ENCODE peak calls at places on chromosomes 13 and 19, in eight cellular contexts. One of them, this sample, is unnamed.

GRCh38 chr13:109684836-109685602 is 101.4 kb downstream of the IRS2 start:
- DNase-seq in kidney tubule cell: peak
- DNase-seq in AG09309: no peak
- DNase-seq in sciatic nerve: no peak
- DNase-seq in ELF-1: no peak
- DNase-seq in stimulated activated naive CD8-positive, alpha-beta T cell treated with anti-CD3 and anti-CD28 coated beads, Interleukin-15, Interleukin-2, amounts not matched to agents 100 U/mL and 50 U/mL, for 24 hours: no peak
- DNase-seq in central memory CD4-positive, alpha-beta T cell: no peak
- DNase-seq in CD8-positive, alpha-beta T cell: no peak
- DNase-seq in this sample: no peak

GRCh38 chr13:75715598-75716523 is 79.7 kb downstream of the LMO7 start:
- DNase-seq in stimulated activated naive CD8-positive, alpha-beta T cell treated with anti-CD3 and anti-CD28 coated beads, Interleukin-15, Interleukin-2, amounts not matched to agents 100 U/mL and 50 U/mL, for 24 hours: no peak
- DNase-seq in AG09309: no peak
- DNase-seq in kidney tubule cell: peak
- DNase-seq in sciatic nerve: no peak
- DNase-seq in ELF-1: no peak
- DNase-seq in CD8-positive, alpha-beta T cell: no peak
- DNase-seq in central memory CD4-positive, alpha-beta T cell: no peak
- DNase-seq in this sample: no peak

GRCh38 chr19:12936582-12936981 is 1.8 kb upstream of the CALR start:
- DNase-seq in CD8-positive, alpha-beta T cell: no peak
- DNase-seq in sciatic nerve: no peak
- DNase-seq in central memory CD4-positive, alpha-beta T cell: no peak
- DNase-seq in ELF-1: no peak
- DNase-seq in kidney tubule cell: no peak
- DNase-seq in AG09309: no peak
- DNase-seq in stimulated activated naive CD8-positive, alpha-beta T cell treated with anti-CD3 and anti-CD28 coated beads, Interleukin-15, Interleukin-2, amounts not matched to agents 100 U/mL and 50 U/mL, for 24 hours: no peak
- DNase-seq in this sample: no peak

GRCh38 chr13:105016266-105016665 is 1519.2 kb downstream of the EFNB2 start:
- DNase-seq in stimulated activated naive CD8-positive, alpha-beta T cell treated with anti-CD3 and anti-CD28 coated beads, Interleukin-15, Interleukin-2, amounts not matched to agents 100 U/mL and 50 U/mL, for 24 hours: no peak
- DNase-seq in central memory CD4-positive, alpha-beta T cell: no peak
- DNase-seq in kidney tubule cell: no peak
- DNase-seq in CD8-positive, alpha-beta T cell: no peak
- DNase-seq in sciatic nerve: no peak
- DNase-seq in AG09309: no peak
- DNase-seq in ELF-1: no peak
- DNase-seq in this sample: no peak

GRCh38 chr19:38277549-38277948 is 13.2 kb downstream of the SPINT2 start:
- DNase-seq in CD8-positive, alpha-beta T cell: no peak
- DNase-seq in central memory CD4-positive, alpha-beta T cell: no peak
- DNase-seq in ELF-1: peak
- DNase-seq in kidney tubule cell: peak
- DNase-seq in stimulated activated naive CD8-positive, alpha-beta T cell treated with anti-CD3 and anti-CD28 coated beads, Interleukin-15, Interleukin-2, amounts not matched to agents 100 U/mL and 50 U/mL, for 24 hours: no peak
- DNase-seq in AG09309: no peak
- DNase-seq in sciatic nerve: no peak
- DNase-seq in this sample: no peak

GRCh38 chr19:17938092-17938845 is 5.5 kb downstream of the CCDC124 start:
- DNase-seq in CD8-positive, alpha-beta T cell: peak
- DNase-seq in stimulated activated naive CD8-positive, alpha-beta T cell treated with anti-CD3 and anti-CD28 coated beads, Interleukin-15, Interleukin-2, amounts not matched to agents 100 U/mL and 50 U/mL, for 24 hours: peak
- DNase-seq in central memory CD4-positive, alpha-beta T cell: peak
- DNase-seq in sciatic nerve: peak
- DNase-seq in AG09309: peak
- DNase-seq in kidney tubule cell: peak
- DNase-seq in ELF-1: peak
- DNase-seq in this sample: no peak

GRCh38 chr19:1767464-1767933 is 14.2 kb downstream of the ONECUT3 start:
- DNase-seq in CD8-positive, alpha-beta T cell: peak
- DNase-seq in AG09309: no peak
- DNase-seq in sciatic nerve: peak
- DNase-seq in stimulated activated naive CD8-positive, alpha-beta T cell treated with anti-CD3 and anti-CD28 coated beads, Interleukin-15, Interleukin-2, amounts not matched to agents 100 U/mL and 50 U/mL, for 24 hours: peak
- DNase-seq in kidney tubule cell: peak
- DNase-seq in ELF-1: peak
- DNase-seq in central memory CD4-positive, alpha-beta T cell: peak
- DNase-seq in this sample: no peak

GRCh38 chr13:42041684-42042035 is 6.8 kb upstream of the DGKH start:
- DNase-seq in sciatic nerve: peak
- DNase-seq in CD8-positive, alpha-beta T cell: no peak
- DNase-seq in central memory CD4-positive, alpha-beta T cell: no peak
- DNase-seq in ELF-1: peak
- DNase-seq in stimulated activated naive CD8-positive, alpha-beta T cell treated with anti-CD3 and anti-CD28 coated beads, Interleukin-15, Interleukin-2, amounts not matched to agents 100 U/mL and 50 U/mL, for 24 hours: peak
- DNase-seq in AG09309: no peak
- DNase-seq in kidney tubule cell: peak
- DNase-seq in this sample: no peak

This sample was measured in mesenteric fat pad.